ENCODE peak calls at places on chromosomes 1 and 21, in six cellular contexts. O is ovary, V is testis, C is GM12891, A is NB4, U is heart left ventricle. J is an unnamed sample.

GRCh38 chr1:225602590-225603206 is 50.2 kb downstream of the ENAH start:
- DNase-seq in O (no peak), V (no peak), C (no peak), A (no peak), U (no peak), J (no peak)

GRCh38 chr21:42799516-42799915 is 79.8 kb downstream of the WDR4 start:
- DNase-seq in O (no peak), V (no peak), C (no peak), A (no peak), U (no peak), J (no peak)

GRCh38 chr21:42009018-42009830 is 936 bp downstream of the ZBTB21 start:
- DNase-seq in O (no peak), V (peak; percentile 48), C (no peak), A (peak; percentile 66), U (peak; percentile 77), J (peak; percentile 72)

GRCh38 chr1:157040802-157041201 is 4.7 kb downstream of the ARHGEF11 start:
- DNase-seq in O (no peak), V (no peak), C (no peak), A (no peak), U (no peak), J (no peak)

GRCh38 chr21:35226302-35226701 is 177.2 kb upstream of the RUNX1 start:
- DNase-seq in O (no peak), V (no peak), C (no peak), A (no peak), U (no peak), J (no peak)

GRCh38 chr1:207848234-207848633 is 62.7 kb downstream of the CD34 start:
- DNase-seq in O (no peak), V (no peak), C (no peak), A (peak; percentile 90), U (peak; percentile 82), J (no peak)

GRCh38 chr1:204044448-204044847 is 28.5 kb upstream of the SOX13 start:
- DNase-seq in O (no peak), V (no peak), C (no peak), A (no peak), U (no peak), J (no peak)

GRCh38 chr1:25041869-25042268 is 111.8 kb upstream of the RUNX3 start:
- DNase-seq in O (no peak), V (no peak), C (no peak), A (no peak), U (peak; percentile 34), J (no peak)

GRCh38 chr1:53246261-53247134 is 8.2 kb upstream of the MAGOH start:
- DNase-seq in O (no peak), V (no peak), C (no peak), A (no peak), U (no peak), J (no peak)

GRCh38 chr1:89022167-89022959 is at the start of gene GBP3:
- DNase-seq in O (no peak), V (no peak), C (no peak), A (peak; percentile 78), U (no peak), J (peak; percentile 37)

GRCh38 chr1:107840746-107841145 is 124.2 kb downstream of the VAV3 start:
- DNase-seq in O (no peak), V (no peak), C (no peak), A (no peak), U (no peak), J (no peak)

GRCh38 chr1:193473932-193474331 is 287.5 kb upstream of the B3GALT2 start:
- DNase-seq in O (no peak), V (no peak), C (no peak), A (no peak), U (no peak), J (no peak)

GRCh38 chr1:204932573-204932909 is 61.9 kb downstream of the NFASC start:
- DNase-seq in O (no peak), V (no peak), C (no peak), A (no peak), U (no peak), J (no peak)

GRCh38 chr1:174258148-174258550 is 98.8 kb downstream of the RABGAP1L start:
- DNase-seq in O (no peak), V (peak; percentile 48), C (no peak), A (peak; percentile 57), U (no peak), J (peak; percentile 45)

GRCh38 chr1:171210355-171210754 is 25.3 kb downstream of the FMO2 start:
- DNase-seq in O (no peak), V (no peak), C (no peak), A (no peak), U (no peak), J (no peak)
- TF ChIP-seq POLR2A in O (no peak), V (no peak), C (no peak), A (no peak), U (no peak), J (no peak)

GRCh38 chr1:230703679-230704385 is 10.1 kb downstream of the AGT start:
- DNase-seq in O (no peak), V (no peak), C (no peak), A (no peak), U (no peak), J (no peak)
- TF ChIP-seq POLR2A in O (no peak), V (no peak), C (no peak), A (no peak), U (no peak), J (no peak)

GRCh38 chr1:159011701-159012100 is 2.0 kb downstream of the IFI16 start:
- DNase-seq in O (no peak), V (no peak), C (no peak), A (no peak), U (no peak), J (no peak)

GRCh38 chr1:159014003-159014571 is 4.4 kb downstream of the IFI16 start:
- DNase-seq in O (no peak), V (no peak), C (no peak), A (peak; percentile 40), U (no peak), J (no peak)

GRCh38 chr1:159010398-159010797 is 691 bp downstream of the IFI16 start:
- DNase-seq in O (no peak), V (no peak), C (no peak), A (no peak), U (no peak), J (no peak)

GRCh38 chr1:159014851-159015250 is 5.1 kb downstream of the IFI16 start:
- DNase-seq in O (no peak), V (no peak), C (no peak), A (no peak), U (no peak), J (no peak)

GRCh38 chr1:159012495-159012894 is 2.8 kb downstream of the IFI16 start:
- DNase-seq in O (no peak), V (no peak), C (no peak), A (peak; percentile 39), U (no peak), J (no peak)
- TF ChIP-seq POLR2A in O (no peak), V (no peak), C (peak; percentile 60), A (no peak), U (peak; percentile 21), J (no peak)

DNA sequence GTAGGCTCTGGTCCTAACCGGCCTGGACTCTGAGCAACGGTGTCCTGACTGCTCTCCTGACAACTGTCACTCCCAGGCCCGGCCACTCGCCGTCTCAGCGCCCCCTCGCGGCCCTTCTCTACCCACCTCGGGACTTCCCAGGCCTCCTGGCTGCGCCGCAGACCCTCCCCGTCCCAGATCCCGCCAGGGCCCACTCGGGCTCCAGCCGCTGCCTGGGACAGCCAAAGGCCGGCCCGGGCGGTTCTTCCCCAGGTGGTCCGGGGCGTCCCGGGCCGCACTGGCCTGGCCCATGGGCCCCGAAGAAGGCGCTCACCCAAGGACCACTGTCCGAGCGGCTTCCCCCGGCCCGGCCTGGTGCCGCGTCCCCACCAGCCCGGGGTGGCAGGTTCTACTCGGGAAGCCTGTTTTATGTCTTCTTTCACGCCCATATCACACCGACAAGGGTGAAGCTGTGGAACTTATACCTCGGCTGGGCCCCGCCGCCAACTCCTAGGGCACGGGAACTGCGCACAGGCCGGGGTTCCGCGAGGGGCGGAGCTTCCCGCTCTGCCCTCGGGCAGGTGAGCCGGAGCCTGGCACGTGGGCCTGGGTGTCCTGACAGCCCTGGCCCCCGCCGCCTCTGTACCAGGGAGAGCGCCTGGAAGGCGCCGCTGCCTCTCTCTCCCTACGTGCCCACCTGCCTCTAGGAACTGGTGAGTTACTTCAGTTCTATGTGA is 138.3 kb downstream of the TTLL7 start:
- DNase-seq in O (peak; percentile 36), V (peak; percentile 94), C (peak; percentile 37), A (peak; percentile 42), U (peak; percentile 90), J (peak; percentile 77)
- TF ChIP-seq POLR2A in O (no peak), V (no peak), C (no peak), A (no peak), U (no peak), J (no peak)

GRCh38 chr1:212683357-212683722 is 16.3 kb downstream of the BATF3 start:
- DNase-seq in O (no peak), V (no peak), C (peak; percentile 63), A (peak; percentile 91), U (no peak), J (no peak)
- TF ChIP-seq POLR2A in O (no peak), V (no peak), C (no peak), A (no peak), U (no peak), J (no peak)

J was measured in erythroblast.